ENCODE peak calls at places on chromosomes 12 and 14, in six cellular contexts. Y is neural progenitor cell, U is colonic mucosa, V is endodermal cell, B is lung, O is left ventricle myocardium inferior. S is an unnamed sample.

GRCh38 chr12:71075743-71076142 is 82.1 kb downstream of the TSPAN8 start:
- DNase-seq in V (no peak), O (no peak), B (no peak), U (no peak), Y (no peak), S (no peak)

GRCh38 chr14:92563359-92563758 is 49.8 kb downstream of the RIN3 start:
- DNase-seq in U (no peak), B (no peak), V (no peak), O (no peak), Y (no peak), S (no peak)

GRCh38 chr14:23071244-23071974 is 14.1 kb upstream of the CDH24 start:
- DNase-seq in O (peak), U (peak), Y (peak), V (peak), B (peak), S (peak)

GRCh38 chr12:52541709-52542108 is 11.2 kb downstream of the KRT71 start:
- DNase-seq in O (no peak), B (no peak), Y (no peak), V (no peak), U (no peak), S (no peak)

GRCh38 chr14:105843444-105844046 is 317.2 kb downstream of the TMEM121 start:
- DNase-seq in V (peak), Y (no peak), O (no peak), U (peak), B (no peak), S (no peak)

GRCh38 chr12:90899456-90900182 is 55.4 kb downstream of the CCER1 start:
- DNase-seq in V (no peak), U (no peak), B (no peak), O (no peak), Y (no peak), S (no peak)

GRCh38 chr12:112711507-112711906 is 80.0 kb upstream of the RPH3A start:
- DNase-seq in B (no peak), Y (no peak), V (peak), U (no peak), O (no peak), S (no peak)

GRCh38 chr14:60648169-60648933 is 926 bp downstream of the SIX1 start:
- DNase-seq in Y (peak), U (no peak), B (no peak), V (peak), O (no peak), S (peak)

GRCh38 chr14:70885343-70886014 is 21.8 kb upstream of the PCNX1 start:
- DNase-seq in Y (no peak), B (no peak), U (no peak), V (no peak), O (no peak), S (no peak)

GRCh38 chr12:54891717-54892478 is 37.6 kb downstream of the MUCL1 start:
- DNase-seq in B (peak), Y (no peak), U (peak), V (no peak), O (no peak), S (no peak)

DNA sequence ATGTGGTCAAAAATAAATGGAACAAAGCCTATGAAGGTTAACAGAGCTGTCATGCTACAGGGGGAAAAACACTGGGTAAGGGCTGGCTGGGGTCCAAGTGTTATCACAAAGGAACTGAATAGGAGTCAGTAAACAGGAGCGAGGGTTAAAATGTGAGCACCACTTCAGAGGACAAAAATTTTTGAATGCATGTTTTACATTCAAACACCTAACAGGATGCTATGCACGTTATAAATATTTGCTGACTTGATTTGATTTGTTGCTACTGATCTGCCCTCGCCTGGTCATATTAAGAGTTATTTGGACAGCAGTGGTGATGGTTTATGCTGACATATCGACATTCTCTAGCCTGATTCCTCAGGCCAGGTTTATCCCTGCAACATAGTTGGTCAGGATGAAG is 7.4 kb upstream of the KTN1 start:
- DNase-seq in B (no peak), O (no peak), Y (no peak), U (no peak), V (no peak), S (no peak)
- TF ChIP-seq CTCF in B (no peak), O (peak), Y (no peak), U (no peak), V (no peak), S (no peak)

DNA sequence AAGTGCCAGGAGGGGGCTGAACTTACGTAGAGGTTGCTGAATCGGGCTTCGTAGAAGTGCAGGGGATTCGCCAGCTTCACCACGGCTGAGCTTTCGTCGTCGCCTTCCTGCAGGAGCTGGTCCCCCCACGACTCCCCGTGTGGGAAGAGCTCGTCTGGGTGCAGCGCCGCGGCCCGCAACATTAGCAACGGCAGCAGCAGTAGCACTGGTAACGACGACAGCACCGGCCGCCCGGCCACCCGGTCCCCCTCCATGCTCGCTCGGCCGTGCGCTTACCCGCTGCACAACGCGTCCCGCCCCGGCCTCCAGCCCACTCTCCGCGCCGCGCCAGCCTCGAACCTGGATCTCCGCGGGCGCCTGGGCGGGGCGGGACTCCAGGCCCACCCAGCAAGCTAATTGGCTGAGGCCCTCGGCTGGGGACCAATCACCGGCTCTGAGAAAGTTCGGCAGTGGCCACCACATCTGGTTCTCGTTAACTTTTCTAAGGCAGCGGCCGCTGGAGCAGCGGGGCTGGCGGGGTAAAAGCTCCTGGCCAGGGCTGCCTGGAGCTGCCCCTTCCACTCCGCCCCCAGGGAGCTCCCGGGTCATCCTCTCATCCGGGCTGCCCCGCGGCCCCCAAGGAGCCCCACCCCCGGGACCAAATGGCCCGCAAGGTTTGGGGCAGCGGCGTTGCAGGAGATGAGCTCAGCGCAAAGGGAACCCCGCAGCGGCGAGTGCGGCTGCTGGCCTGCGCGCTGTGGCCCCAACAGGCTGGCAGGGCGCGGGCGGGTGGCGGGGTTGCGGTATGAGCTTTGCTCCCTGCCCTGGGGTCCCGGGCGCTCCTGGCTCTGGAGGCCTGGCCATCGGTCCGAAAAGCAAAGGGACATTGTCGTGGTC is at the start of gene NID2:
- DNase-seq in B (peak), U (peak), O (peak), Y (peak), V (peak), S (peak)
- TF ChIP-seq CTCF in B (no peak), U (no peak), O (no peak), Y (peak), V (no peak), S (no peak)

DNA sequence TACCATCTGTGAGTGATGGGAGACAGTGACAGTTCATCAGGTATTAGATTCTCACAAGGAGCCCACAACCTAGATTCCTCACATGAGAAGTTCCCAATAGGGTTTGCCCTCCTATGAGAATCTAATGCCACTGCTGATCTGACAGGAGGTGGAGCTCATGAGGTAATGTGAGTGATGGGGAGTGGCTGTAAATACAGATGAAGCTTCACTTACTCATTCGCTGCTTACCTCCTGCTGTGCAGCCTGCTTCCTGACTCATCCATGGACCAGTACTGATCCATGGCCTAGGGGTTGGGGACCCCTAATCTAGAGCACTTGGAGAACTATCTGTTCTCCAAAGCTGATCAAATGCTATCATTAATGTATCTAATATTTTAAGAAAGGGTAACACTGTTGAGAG is 17.7 kb downstream of the CLEC2D start:
- DNase-seq in U (no peak), O (no peak), Y (peak), B (no peak), V (peak), S (no peak)
- TF ChIP-seq CTCF in U (no peak), O (no peak), Y (no peak), B (no peak), V (peak), S (no peak)

GRCh38 chr12:25942709-25943108 is 15.8 kb upstream of the RASSF8 start:
- DNase-seq in V (no peak), Y (no peak), B (no peak), U (no peak), O (no peak), S (no peak)

GRCh38 chr12:25940886-25941285 is 17.6 kb upstream of the RASSF8 start:
- DNase-seq in Y (no peak), O (no peak), B (no peak), V (no peak), U (no peak), S (no peak)

GRCh38 chr12:25938581-25938980 is 19.9 kb upstream of the RASSF8 start:
- DNase-seq in V (no peak), Y (no peak), B (no peak), O (no peak), U (no peak), S (no peak)

GRCh38 chr12:25937096-25937495 is 21.4 kb upstream of the RASSF8 start:
- DNase-seq in U (no peak), Y (no peak), V (no peak), B (no peak), O (no peak), S (no peak)

GRCh38 chr12:25939606-25940005 is 18.9 kb upstream of the RASSF8 start:
- DNase-seq in U (no peak), Y (no peak), O (no peak), V (no peak), B (no peak), S (no peak)
- TF ChIP-seq CTCF in U (no peak), Y (no peak), O (no peak), V (no peak), B (no peak), S (no peak)

GRCh38 chr12:26465419-26466097 is 270.2 kb downstream of the SSPN start:
- DNase-seq in Y (peak), U (no peak), V (peak), B (no peak), O (no peak), S (no peak)
- TF ChIP-seq CTCF in Y (peak), U (no peak), V (peak), B (no peak), O (peak), S (no peak)